ENCODE peak calls at places on chromosomes 12 and 14, in six cellular contexts. J is LoVo; K is left colon; L is central memory CD4-positive, alpha-beta T cell; T is activated T-helper 1 cell treated with anti-CD3 and anti-CD28 coated beads, Interleukin-12 subunit alpha, Interleukin-12 subunit beta, Interleukin-2, Interleukin-4 antibody, amounts not matched to agents 30 ng/mL and 10 ng/mL and 1 ng/mL, durations not matched to agents 14 hours and 24 hours and 36 hours; Z is NCI-H69. S is an unnamed sample.

GRCh38 chr12:90333939-90334338 is 621.0 kb downstream of the CCER1 start:
- DNase-seq in J (no peak), K (no peak), L (no peak), T (no peak), Z (peak; percentile 8), S (no peak)

GRCh38 chr12:97148941-97149559 is 242.0 kb downstream of the NEDD1 start:
- DNase-seq in J (peak; percentile 45), K (no peak), L (peak; percentile 8), T (peak; percentile 7), Z (peak; percentile 87), S (peak; percentile 25)

GRCh38 chr12:76871082-76871481 is 7.7 kb downstream of the CSRP2 start:
- DNase-seq in J (no peak), K (no peak), L (no peak), T (no peak), Z (no peak), S (no peak)

GRCh38 chr14:32078030-32078793 is 1.1 kb downstream of the ARHGAP5 start:
- DNase-seq in J (peak; percentile 41), K (peak; percentile 36), L (peak; percentile 17), T (no peak), Z (peak; percentile 83), S (peak; percentile 42)

GRCh38 chr12:115341442-115341841 is 657.5 kb upstream of the TBX3 start:
- DNase-seq in J (peak; percentile 82), K (peak; percentile 65), L (no peak), T (no peak), Z (no peak), S (no peak)

GRCh38 chr12:84924956-84925355 is 12.4 kb upstream of the SLC6A15 start:
- DNase-seq in J (no peak), K (no peak), L (no peak), T (no peak), Z (no peak), S (no peak)

GRCh38 chr12:106415134-106415533 is 57.6 kb downstream of the POLR3B start:
- DNase-seq in J (peak; percentile 20), K (no peak), L (no peak), T (no peak), Z (no peak), S (no peak)

GRCh38 chr14:104001003-104001402 is 58.7 kb upstream of the RD3L start:
- DNase-seq in J (no peak), K (no peak), L (no peak), T (no peak), Z (peak; percentile 17), S (no peak)

GRCh38 chr12:67436230-67436629 is 167.1 kb downstream of the CAND1 start:
- DNase-seq in J (no peak), K (no peak), L (no peak), T (no peak), Z (no peak), S (no peak)

GRCh38 chr14:61528591-61529021 is 166.7 kb upstream of the HIF1A start:
- DNase-seq in J (no peak), K (no peak), L (peak; percentile 4), T (no peak), Z (no peak), S (peak; percentile 21)

GRCh38 chr12:130013771-130014484 is 110.1 kb upstream of the TMEM132D start:
- DNase-seq in J (peak; percentile 25), K (no peak), L (no peak), T (peak; percentile 10), Z (peak; percentile 49), S (no peak)

GRCh38 chr14:68757618-68758081 is 35.2 kb downstream of the ZFP36L1 start:
- DNase-seq in J (no peak), K (peak; percentile 50), L (no peak), T (no peak), Z (no peak), S (no peak)

GRCh38 chr12:130988261-130989175 is 34.8 kb downstream of the ADGRD1 start:
- DNase-seq in J (no peak), K (peak; percentile 11), L (no peak), T (no peak), Z (no peak), S (no peak)

GRCh38 chr14:100093322-100093721 is 28.1 kb downstream of the EVL start:
- DNase-seq in J (no peak), K (no peak), L (no peak), T (no peak), Z (no peak), S (no peak)

GRCh38 chr12:5546616-5547015 is 114.7 kb downstream of the NTF3 start:
- DNase-seq in J (no peak), K (no peak), L (no peak), T (no peak), Z (no peak), S (no peak)

GRCh38 chr14:65462411-65462810 is 49.9 kb downstream of the FUT8 start:
- DNase-seq in J (no peak), K (no peak), L (no peak), T (no peak), Z (no peak), S (no peak)

GRCh38 chr12:31558521-31558920 is 32.4 kb downstream of the DENND5B start:
- DNase-seq in J (no peak), K (no peak), L (no peak), T (no peak), Z (no peak), S (no peak)

GRCh38 chr14:93859957-93860356 is 67.2 kb upstream of the FAM181A start:
- DNase-seq in J (no peak), K (no peak), L (no peak), T (no peak), Z (peak; percentile 38), S (no peak)

GRCh38 chr12:93163260-93164036 is 214.3 kb upstream of the NUDT4 start:
- DNase-seq in J (no peak), K (no peak), L (no peak), T (no peak), Z (no peak), S (no peak)

GRCh38 chr14:68780358-68781160 is 12.3 kb downstream of the ZFP36L1 start:
- DNase-seq in J (no peak), K (peak; percentile 80), L (peak; percentile 33), T (no peak), Z (peak; percentile 31), S (peak; percentile 43)

GRCh38 chr14:67962215-67962644 is 142.7 kb downstream of the RAD51B start:
- DNase-seq in J (peak; percentile 52), K (no peak), L (no peak), T (no peak), Z (no peak), S (no peak)

GRCh38 chr12:56840922-56841321 is 77.8 kb downstream of the HSD17B6 start:
- DNase-seq in J (no peak), K (no peak), L (no peak), T (no peak), Z (no peak), S (no peak)

GRCh38 chr14:105076805-105077648 is 11.8 kb upstream of the GPR132 start:
- DNase-seq in J (no peak), K (no peak), L (no peak), T (no peak), Z (no peak), S (no peak)

GRCh38 chr12:129193263-129193871 is 340.1 kb downstream of the GLT1D1 start:
- DNase-seq in J (no peak), K (no peak), L (no peak), T (no peak), Z (no peak), S (no peak)

GRCh38 chr14:77026166-77026929 is 2.2 kb downstream of the IRF2BPL start:
- DNase-seq in J (no peak), K (no peak), L (no peak), T (no peak), Z (peak; percentile 82), S (no peak)

GRCh38 chr14:101019974-101020710 is 116.6 kb upstream of the RTL1 start:
- DNase-seq in J (no peak), K (no peak), L (no peak), T (no peak), Z (no peak), S (no peak)

GRCh38 chr12:50282581-50283229 is 615 bp downstream of the LIMA1 start:
- DNase-seq in J (peak; percentile 34), K (no peak), L (no peak), T (no peak), Z (peak; percentile 66), S (no peak)

GRCh38 chr14:49982522-49982951 is 89.7 kb downstream of the ARF6 start:
- DNase-seq in J (no peak), K (no peak), L (peak; percentile 66), T (no peak), Z (no peak), S (peak; percentile 48)

GRCh38 chr12:64889434-64890216 is 65.2 kb downstream of the TBC1D30 start:
- DNase-seq in J (peak; percentile 8), K (no peak), L (no peak), T (no peak), Z (no peak), S (no peak)

GRCh38 chr14:34180428-34180827 is 229.6 kb upstream of the EGLN3 start:
- DNase-seq in J (no peak), K (no peak), L (no peak), T (no peak), Z (no peak), S (no peak)

GRCh38 chr12:130281157-130281799 is 56.4 kb upstream of the PIWIL1 start:
- DNase-seq in J (no peak), K (no peak), L (peak; percentile 4), T (peak; percentile 9), Z (no peak), S (no peak)

GRCh38 chr12:8860165-8860961 is 37.9 kb downstream of the A2ML1 start:
- DNase-seq in J (peak; percentile 37), K (no peak), L (peak; percentile 10), T (no peak), Z (peak; percentile 26), S (peak; percentile 28)

GRCh38 chr14:93736378-93737014 is 51.8 kb downstream of the PRIMA1 start:
- DNase-seq in J (no peak), K (no peak), L (no peak), T (no peak), Z (no peak), S (no peak)

S was measured in CD4-positive, alpha-beta memory T cell.